ENCODE peak calls at places on chromosome 16, in eight cellular contexts. S, B, T, Q, Y, D, O and W are unnamed samples.

GRCh38 chr16:12437761-12438440 is 365.8 kb downstream of the CPPED1 start:
- DNase-seq in B (no peak), O (no peak), D (no peak), S (no peak), Y (no peak), T (no peak), Q (no peak), W (no peak)

GRCh38 chr16:69906838-69907301 is 44.3 kb upstream of the CLEC18A start:
- DNase-seq in O (no peak), D (no peak), T (peak; percentile 91), Y (no peak), Q (no peak), S (no peak), B (peak; percentile 96), W (no peak)

GRCh38 chr16:49183911-49184310 is 97.7 kb downstream of the CBLN1 start:
- DNase-seq in S (no peak), T (no peak), B (no peak), D (peak; percentile 52), Y (peak; percentile 68), O (no peak), Q (peak; percentile 31), W (no peak)

GRCh38 chr16:711548-712320 is 3.2 kb upstream of the METRN start:
- DNase-seq in T (no peak), O (no peak), S (peak; percentile 55), Y (peak; percentile 91), D (peak; percentile 70), B (peak; percentile 50), Q (no peak), W (peak; percentile 75)

GRCh38 chr16:30805370-30806169 is 18.6 kb upstream of the ZNF629 start:
- DNase-seq in O (no peak), D (peak; percentile 71), B (peak; percentile 74), Y (peak; percentile 90), Q (peak; percentile 56), S (peak; percentile 74), T (peak; percentile 66), W (no peak)

GRCh38 chr16:69444873-69445517 is 20.6 kb downstream of the CYB5B start:
- DNase-seq in D (no peak), B (peak; percentile 45), Y (no peak), T (no peak), O (no peak), S (peak; percentile 63), Q (no peak), W (no peak)

GRCh38 chr16:17408955-17409441 is 61.8 kb downstream of the XYLT1 start:
- DNase-seq in S (no peak), Q (no peak), Y (no peak), T (no peak), O (peak; percentile 72), D (no peak), B (no peak), W (no peak)

GRCh38 chr16:47613251-47613650 is 152.1 kb downstream of the PHKB start:
- DNase-seq in S (no peak), D (no peak), Y (no peak), T (no peak), O (no peak), Q (no peak), B (no peak), W (no peak)

GRCh38 chr16:22638393-22639206 is 127.9 kb downstream of the NPIPB5 start:
- DNase-seq in B (no peak), Q (no peak), O (no peak), S (no peak), D (peak; percentile 92), T (no peak), Y (no peak), W (no peak)

GRCh38 chr16:75621170-75621477 is 2.0 kb downstream of the ADAT1 start:
- DNase-seq in D (peak; percentile 39), T (no peak), Y (peak; percentile 52), S (peak; percentile 58), O (no peak), Q (no peak), B (peak; percentile 55), W (no peak)

GRCh38 chr16:58087209-58087913 is 41.8 kb downstream of the CFAP20 start:
- DNase-seq in O (no peak), T (no peak), Y (no peak), Q (no peak), S (no peak), D (no peak), B (no peak), W (no peak)

GRCh38 chr16:67942200-67942509 is 1.8 kb downstream of the LCAT start:
- DNase-seq in D (peak; percentile 27), O (no peak), B (peak; percentile 20), S (peak; percentile 35), T (no peak), Q (no peak), Y (peak; percentile 73), W (peak; percentile 46)

GRCh38 chr16:56691885-56692284 is 9.6 kb downstream of the MT1X start:
- DNase-seq in Q (peak; percentile 66), D (peak; percentile 91), S (no peak), B (peak; percentile 17), O (no peak), T (peak; percentile 25), Y (no peak), W (no peak)

GRCh38 chr16:71552698-71553503 is 24.0 kb downstream of the TAT start:
- DNase-seq in O (no peak), T (no peak), Y (peak; percentile 33), B (no peak), Q (peak; percentile 6), D (peak; percentile 10), S (no peak), W (no peak)

GRCh38 chr16:88591577-88592021 is 21.4 kb downstream of the ZC3H18 start:
- DNase-seq in B (peak; percentile 8), T (peak; percentile 73), Y (no peak), S (no peak), D (no peak), O (peak; percentile 90), Q (no peak), W (no peak)

GRCh38 chr16:8675183-8676159 is 1.1 kb downstream of the ABAT start:
- DNase-seq in Q (no peak), D (no peak), S (no peak), T (no peak), Y (no peak), B (no peak), O (no peak), W (peak; percentile 56)

GRCh38 chr16:68960910-68961309 is 117.6 kb downstream of the TANGO6 start:
- DNase-seq in B (no peak), Q (no peak), Y (no peak), D (no peak), O (no peak), S (no peak), T (no peak), W (no peak)

DNA sequence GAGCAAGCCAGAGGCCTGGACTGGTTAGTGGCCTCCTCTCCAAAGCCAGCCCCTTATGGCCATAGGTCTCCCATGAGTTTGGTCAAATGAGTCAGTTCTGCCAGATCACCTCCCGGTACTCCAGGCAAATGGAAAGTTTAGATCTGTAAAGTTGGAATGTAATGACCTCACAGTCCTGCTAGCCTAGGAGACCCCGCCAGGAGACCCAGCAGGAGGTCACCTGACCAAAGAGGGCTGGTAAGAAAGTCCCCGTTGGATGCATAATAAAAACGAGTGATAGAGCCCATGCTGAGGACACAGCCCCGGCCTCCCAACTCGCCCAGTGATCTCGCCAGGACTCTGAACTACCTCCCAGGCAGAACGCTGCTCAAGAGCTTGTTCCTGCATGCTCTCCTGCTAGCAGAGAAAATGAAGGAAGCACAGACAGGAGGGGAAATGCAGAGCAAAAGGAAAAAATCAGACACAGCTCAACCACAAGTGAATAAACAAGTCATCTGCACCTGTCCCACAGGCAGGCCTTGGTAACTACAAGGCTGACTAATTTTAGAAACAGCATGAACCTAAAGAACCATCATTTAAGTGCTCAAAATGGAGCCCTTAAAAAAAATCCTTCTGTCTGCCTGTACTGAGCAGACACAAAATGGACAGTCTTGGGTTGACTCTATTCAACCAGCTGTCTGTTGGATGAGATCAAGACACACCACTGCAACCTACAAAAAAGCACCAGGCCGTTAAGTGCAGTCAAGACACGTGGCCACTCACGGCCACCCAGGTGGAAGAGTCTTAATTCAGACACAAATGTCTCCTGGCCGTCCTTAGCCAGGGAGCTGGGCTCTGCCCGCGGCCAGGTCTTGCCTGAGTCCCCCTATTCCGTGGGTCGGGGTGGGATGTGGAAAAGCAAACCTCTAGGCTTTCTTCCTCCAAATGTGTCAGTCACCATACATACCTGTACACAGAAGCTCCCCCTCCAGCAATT is 9.2 kb downstream of the CDIP1 start:
- DNase-seq in Y (peak; percentile 52), T (peak; percentile 83), O (peak; percentile 23), Q (no peak), S (peak; percentile 47), D (no peak), B (peak; percentile 82), W (no peak)
- H3K9ac ChIP-seq in Y (no peak overlapping the region), T (peak overlapping the region; percentile 6), O (peak overlapping the region; percentile 40), Q (no peak overlapping the region), S (no peak overlapping the region), D (no peak overlapping the region), B (no peak overlapping the region), W (no peak overlapping the region)

GRCh38 chr16:64626771-64627170 is 495.1 kb downstream of the CDH11 start:
- DNase-seq in S (no peak), O (no peak), Q (no peak), B (peak; percentile 1), D (no peak), T (peak; percentile 8), Y (no peak), W (no peak)

GRCh38 chr16:64627781-64628180 is 494.1 kb downstream of the CDH11 start:
- DNase-seq in Q (no peak), Y (no peak), T (no peak), O (no peak), D (no peak), S (no peak), B (no peak), W (no peak)

GRCh38 chr16:64621616-64622015 is 500.2 kb downstream of the CDH11 start:
- DNase-seq in S (no peak), B (no peak), T (no peak), O (no peak), Y (no peak), D (no peak), Q (no peak), W (no peak)

GRCh38 chr16:64629622-64630021 is 492.2 kb downstream of the CDH11 start:
- DNase-seq in O (no peak), Y (no peak), T (peak; percentile 75), S (no peak), D (peak; percentile 6), Q (no peak), B (no peak), W (no peak)

DNA sequence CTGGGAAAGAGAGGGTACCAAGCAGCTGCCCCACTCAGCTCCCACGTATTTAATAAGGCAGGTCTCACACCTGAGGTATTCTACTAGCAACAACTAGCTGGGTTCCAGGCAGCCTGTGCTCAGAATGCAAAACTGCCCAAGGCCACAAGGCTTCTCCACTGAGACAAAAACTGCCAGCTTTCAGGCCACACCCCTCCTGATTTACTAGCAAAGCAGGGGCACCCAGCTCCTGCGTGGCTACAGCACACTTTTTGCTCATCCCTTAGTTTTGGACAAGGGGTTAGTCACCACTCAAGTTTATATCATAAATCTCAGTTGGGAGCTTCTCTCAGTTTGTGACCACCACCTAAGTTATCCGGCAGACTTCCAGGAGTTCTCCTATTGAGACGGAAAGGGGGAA is 494.6 kb downstream of the CDH11 start:
- DNase-seq in Q (no peak), T (no peak), Y (peak; percentile 9), B (no peak), S (no peak), D (no peak), O (no peak), W (no peak)
- TF ChIP-seq CTCF in Q (no peak), T (no peak), Y (no peak), B (peak; percentile 3), S (no peak), D (no peak), O (no peak), W (no peak)

GRCh38 chr16:87343753-87344050 is 26.5 kb upstream of the C16orf95 start:
- DNase-seq in O (no peak), S (no peak), Q (no peak), T (no peak), D (no peak), B (no peak), Y (no peak), W (no peak)
- H3K9ac ChIP-seq in O (no peak overlapping the region), S (no peak overlapping the region), Q (no peak overlapping the region), T (no peak overlapping the region), D (no peak overlapping the region), B (no peak overlapping the region), Y (no peak overlapping the region), W (no peak overlapping the region)

GRCh38 chr16:2586241-2586640 is 48.4 kb downstream of the PDPK1 start:
- DNase-seq in O (no peak), S (no peak), Q (no peak), Y (peak; percentile 8), D (no peak), T (no peak), B (no peak), W (peak; percentile 18)
- TF ChIP-seq CTCF in O (peak; percentile 10), S (peak; percentile 6), Q (no peak), Y (peak; percentile 33), D (no peak), T (no peak), B (peak; percentile 10), W (peak; percentile 56)